ENCODE peak calls at places on chromosomes 16 and 17, in four cellular contexts. U, G, Y and O are unnamed samples.

GRCh38 chr17:1746975-1747543 is 4.4 kb downstream of the SERPINF2 start:
- DNase-seq in U (no peak), G (no peak), Y (no peak), O (peak)

GRCh38 chr16:66515543-66516171 is 34.3 kb downstream of the TK2 start:
- DNase-seq in U (peak), G (peak), Y (no peak), O (peak)

GRCh38 chr16:66292241-66292935 is 74.1 kb upstream of the CDH5 start:
- DNase-seq in U (no peak), G (no peak), Y (no peak), O (no peak)

GRCh38 chr16:57141822-57142631 is 43.8 kb downstream of the PSME3IP1 start:
- DNase-seq in U (no peak), G (no peak), Y (no peak), O (no peak)

GRCh38 chr17:43129671-43130010 is 4.5 kb upstream of the BRCA1 start:
- DNase-seq in U (no peak), G (no peak), Y (no peak), O (peak)

GRCh38 chr17:1787301-1787902 is 25.5 kb downstream of the SERPINF1 start:
- DNase-seq in U (peak), G (no peak), Y (no peak), O (peak)

GRCh38 chr16:67538666-67539101 is 10.1 kb downstream of the RIPOR1 start:
- DNase-seq in U (peak), G (no peak), Y (no peak), O (peak)

GRCh38 chr17:46818319-46818928 is at the start of gene WNT3:
- DNase-seq in U (no peak), G (peak), Y (no peak), O (no peak)

GRCh38 chr16:1773703-1774455 is 945 bp upstream of the MRPS34 start:
- DNase-seq in U (peak), G (no peak), Y (no peak), O (no peak)

GRCh38 chr16:22328081-22328725 is 31.0 kb downstream of the POLR3E start:
- DNase-seq in U (no peak), G (no peak), Y (no peak), O (no peak)

GRCh38 chr16:46620265-46621005 is 744 bp downstream of the SHCBP1 start:
- DNase-seq in U (no peak), G (peak), Y (no peak), O (peak)

GRCh38 chr17:42230225-42230624 is 35.9 kb upstream of the GHDC start:
- DNase-seq in U (no peak), G (no peak), Y (no peak), O (no peak)

GRCh38 chr17:17059301-17059890 is 17.1 kb downstream of the MPRIP start:
- DNase-seq in U (no peak), G (no peak), Y (no peak), O (no peak)

GRCh38 chr16:89442990-89443726 is 47.2 kb downstream of the ANKRD11 start:
- DNase-seq in U (peak), G (no peak), Y (no peak), O (peak)

GRCh38 chr17:2090804-2091534 is 36.1 kb downstream of the HIC1 start:
- DNase-seq in U (peak), G (peak), Y (no peak), O (peak)

GRCh38 chr17:48745381-48746275 is 17.1 kb upstream of the HOXB13 start:
- DNase-seq in U (no peak), G (no peak), Y (no peak), O (no peak)

GRCh38 chr17:56028837-56029236 is 124.4 kb upstream of the ANKFN1 start:
- DNase-seq in U (no peak), G (no peak), Y (no peak), O (no peak)

GRCh38 chr16:1839554-1839953 is 12.5 kb downstream of the FAHD1 start:
- DNase-seq in U (peak), G (no peak), Y (no peak), O (no peak)

GRCh38 chr17:44540246-44541084 is 16.8 kb upstream of the FZD2 start:
- DNase-seq in U (no peak), G (no peak), Y (no peak), O (no peak)

DNA sequence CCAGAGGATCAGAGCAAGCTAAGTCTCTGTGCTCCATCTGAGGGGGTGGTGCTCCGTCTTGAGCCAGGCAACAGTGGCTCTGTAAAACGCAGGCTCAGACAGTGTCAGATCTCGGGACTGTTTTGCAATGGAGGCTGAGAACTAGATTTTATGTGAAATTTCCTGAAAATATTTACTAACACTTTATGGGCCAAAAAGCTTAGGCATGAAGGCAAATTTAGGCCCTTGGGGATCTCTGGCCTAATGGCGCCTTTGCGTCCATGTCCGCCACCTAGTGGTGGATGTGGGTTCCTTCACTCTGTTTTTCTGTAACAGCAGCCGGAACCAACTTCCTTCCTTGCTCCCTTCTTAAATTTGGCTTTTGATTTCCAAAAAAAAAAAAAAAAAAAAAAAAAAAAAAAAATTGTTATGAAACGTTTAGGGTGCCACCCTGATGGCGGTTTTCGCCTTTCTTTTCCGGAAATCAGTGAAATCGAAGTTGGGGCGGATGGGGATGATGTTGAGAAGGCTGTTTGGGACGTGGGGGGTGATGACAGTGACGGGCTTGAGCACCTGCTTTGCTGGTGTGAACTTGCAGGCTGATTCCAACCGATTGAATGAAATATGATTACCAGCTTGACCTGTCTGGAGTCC is 14.0 kb upstream of the ELAC2 start:
- DNase-seq in U (peak), G (peak), Y (no peak), O (peak)
- TF ChIP-seq FOS in U (no peak), G (no peak), Y (no peak), O (no peak)

GRCh38 chr17:36600477-36600876 is 906 bp upstream of the MRM1 start:
- DNase-seq in U (no peak), G (no peak), Y (no peak), O (no peak)

GRCh38 chr17:36602030-36602737 is 801 bp downstream of the MRM1 start:
- DNase-seq in U (peak), G (no peak), Y (no peak), O (peak)

GRCh38 chr17:36601303-36602029 is at the start of gene MRM1:
- DNase-seq in U (peak), G (peak), Y (peak), O (peak)

GRCh38 chr17:36600936-36601302 is 464 bp upstream of the MRM1 start:
- DNase-seq in U (no peak), G (no peak), Y (no peak), O (no peak)

GRCh38 chr17:36602924-36603384 is 1.6 kb downstream of the MRM1 start:
- DNase-seq in U (peak), G (peak), Y (peak), O (peak)
- TF ChIP-seq FOS in U (no peak), G (no peak), Y (no peak), O (no peak)

GRCh38 chr16:81701296-81701970 is 77.7 kb upstream of the PLCG2 start:
- DNase-seq in U (no peak), G (no peak), Y (no peak), O (no peak)

GRCh38 chr16:81700780-81701165 is 78.3 kb upstream of the PLCG2 start:
- DNase-seq in U (no peak), G (no peak), Y (no peak), O (no peak)

GRCh38 chr16:81703177-81704155 is 75.6 kb upstream of the PLCG2 start:
- DNase-seq in U (peak), G (no peak), Y (no peak), O (peak)

GRCh38 chr16:81700071-81700779 is 78.9 kb upstream of the PLCG2 start:
- DNase-seq in U (peak), G (no peak), Y (no peak), O (no peak)

DNA sequence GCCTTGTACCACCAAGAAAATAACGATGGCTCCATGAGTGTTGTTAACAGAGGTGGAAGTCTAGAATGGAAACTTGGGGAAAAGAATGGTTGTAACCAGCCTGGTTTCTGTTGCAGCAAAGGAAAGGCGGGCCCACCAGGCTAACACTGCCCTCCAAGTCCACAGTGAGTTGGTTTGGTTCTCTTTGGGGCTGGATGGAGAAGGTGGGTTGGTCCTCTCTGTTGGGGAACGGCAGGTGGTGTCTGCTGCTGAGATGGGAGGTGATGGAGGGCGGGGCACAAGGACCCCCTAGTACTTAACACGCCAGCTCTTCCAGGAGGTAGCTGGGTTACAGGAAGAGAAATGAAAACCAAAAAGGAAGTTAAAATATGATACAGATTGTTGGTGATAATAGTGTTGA is 76.6 kb upstream of the PLCG2 start:
- DNase-seq in U (no peak), G (no peak), Y (no peak), O (no peak)
- TF ChIP-seq FOS in U (no peak), G (no peak), Y (no peak), O (no peak)

GRCh38 chr16:20004931-20005330 is 68.8 kb downstream of the GPR139 start:
- DNase-seq in U (no peak), G (no peak), Y (no peak), O (no peak)

GRCh38 chr16:19997264-19997663 is 76.4 kb downstream of the GPR139 start:
- DNase-seq in U (no peak), G (no peak), Y (no peak), O (no peak)

GRCh38 chr16:19997734-19998133 is 76.0 kb downstream of the GPR139 start:
- DNase-seq in U (no peak), G (no peak), Y (no peak), O (no peak)

GRCh38 chr16:20002936-20003335 is 70.8 kb downstream of the GPR139 start:
- DNase-seq in U (no peak), G (no peak), Y (no peak), O (no peak)

GRCh38 chr16:20001856-20002707 is 71.6 kb downstream of the GPR139 start:
- DNase-seq in U (no peak), G (no peak), Y (no peak), O (no peak)
- TF ChIP-seq FOS in U (no peak), G (no peak), Y (no peak), O (no peak)

DNA sequence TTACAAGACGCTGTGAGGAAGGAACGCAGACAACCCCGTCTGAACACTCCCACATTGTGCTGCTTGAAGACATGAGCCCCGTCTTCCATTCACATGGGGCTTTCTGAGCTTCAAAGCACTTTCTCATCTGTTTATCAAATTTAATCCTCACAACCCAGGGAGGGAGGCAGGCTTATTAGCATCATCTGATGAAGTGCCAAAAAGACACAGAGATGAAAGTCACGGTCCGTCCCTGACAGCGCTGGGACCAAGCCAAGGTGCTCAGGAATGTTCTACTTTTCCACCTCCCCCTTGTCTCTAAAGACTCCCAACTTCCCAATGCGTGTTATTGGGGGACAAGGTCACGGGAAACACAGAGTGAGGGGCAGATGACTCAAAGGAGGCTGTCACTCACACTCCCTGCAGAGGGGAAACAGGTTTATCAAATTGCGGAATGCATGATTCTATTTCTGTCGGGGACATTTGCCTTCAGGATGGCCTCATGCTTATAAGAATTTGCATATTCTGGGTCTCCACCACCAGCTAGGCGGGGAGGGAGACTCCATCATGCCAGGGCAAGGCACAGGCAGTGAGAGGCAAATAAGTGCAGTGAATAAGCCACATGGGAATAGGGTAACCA is 10.7 kb downstream of the XYLT1 start:
- DNase-seq in U (no peak), G (no peak), Y (no peak), O (no peak)
- TF ChIP-seq FOS in U (no peak), G (no peak), Y (no peak), O (no peak)

GRCh38 chr17:82915010-82915696 is 75.3 kb upstream of the ZNF750 start:
- DNase-seq in U (no peak), G (no peak), Y (peak), O (no peak)

GRCh38 chr17:82915697-82916027 is 75.8 kb upstream of the ZNF750 start:
- DNase-seq in U (no peak), G (no peak), Y (no peak), O (no peak)

GRCh38 chr17:82918508-82918907 is 78.7 kb upstream of the ZNF750 start:
- DNase-seq in U (no peak), G (no peak), Y (no peak), O (no peak)

GRCh38 chr17:82920150-82920549 is 80.3 kb upstream of the ZNF750 start:
- DNase-seq in U (no peak), G (no peak), Y (no peak), O (no peak)

DNA sequence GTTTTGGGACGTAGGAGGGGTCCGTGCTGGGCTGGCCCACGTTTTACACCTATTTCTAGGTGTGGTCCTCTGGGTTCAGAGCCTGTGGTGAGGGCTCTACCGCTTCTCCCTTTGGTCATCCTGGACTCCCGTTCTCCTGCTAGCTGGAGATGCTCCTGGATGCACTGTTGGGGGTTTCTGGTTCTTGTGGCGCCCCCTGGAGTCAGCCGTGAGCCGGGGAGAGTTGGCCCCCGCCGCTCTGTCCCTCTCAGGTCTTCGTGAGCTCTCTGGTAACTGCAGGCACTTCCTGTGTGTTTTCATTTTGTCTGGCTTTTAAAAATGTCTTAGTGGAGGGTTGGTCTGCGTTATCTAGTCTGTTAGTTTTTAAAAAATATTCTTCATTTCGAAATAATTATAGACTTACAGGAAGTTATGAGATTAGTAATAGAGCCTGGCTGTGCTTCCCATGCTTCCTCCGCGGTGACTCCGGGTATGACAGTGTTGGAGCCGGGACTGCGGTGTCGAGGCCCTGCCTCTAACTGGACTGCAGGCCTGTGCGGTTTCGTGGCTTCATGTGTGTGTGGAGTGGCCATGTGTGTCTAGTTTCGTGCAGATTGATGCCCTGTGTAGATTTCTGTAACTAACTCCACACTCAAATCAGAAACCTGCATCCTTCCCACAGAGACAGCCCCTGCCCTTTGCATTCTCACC is 78.0 kb upstream of the ZNF750 start:
- DNase-seq in U (peak), G (peak), Y (no peak), O (peak)
- TF ChIP-seq FOS in U (no peak), G (no peak), Y (no peak), O (no peak)

DNA sequence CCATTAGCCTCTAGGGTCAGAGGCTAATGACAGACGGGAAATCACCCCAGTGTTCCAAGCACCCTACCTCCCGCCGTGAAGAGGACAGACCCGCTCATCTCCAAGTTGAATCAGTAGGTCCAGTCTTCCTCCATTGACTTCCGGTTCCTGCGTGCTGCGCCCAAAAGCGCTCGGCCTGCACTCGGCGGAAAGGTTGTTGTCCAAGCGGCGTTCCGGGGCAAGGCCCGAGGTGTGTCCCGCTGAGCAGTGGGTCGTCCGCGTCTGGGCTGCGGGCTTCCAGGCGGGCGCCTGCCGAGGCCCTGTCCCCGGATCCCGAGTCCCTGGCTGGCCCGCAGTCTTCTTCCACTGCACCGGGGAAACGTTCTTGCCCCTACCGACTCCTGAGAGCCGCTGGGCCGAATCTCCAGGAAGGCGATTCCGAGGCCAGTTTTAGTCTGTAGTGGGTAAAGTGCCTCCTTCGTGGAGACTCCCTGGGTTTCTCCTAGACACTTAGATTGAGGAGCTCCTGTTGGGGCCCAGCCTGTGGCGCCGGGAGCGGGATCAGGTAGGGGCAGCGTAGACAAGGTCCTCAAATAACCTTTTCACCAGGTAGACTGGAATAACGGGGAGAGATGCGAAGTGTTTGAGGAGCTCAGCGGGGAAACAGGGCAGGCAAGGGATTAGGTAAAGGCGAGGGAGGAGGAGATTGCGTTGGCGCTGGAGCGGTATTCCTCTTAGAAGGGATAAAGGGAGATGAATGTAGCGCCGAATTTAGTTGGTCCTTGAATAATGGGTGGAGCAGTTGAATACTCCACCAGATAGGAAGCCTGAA is at the start of gene TEFM:
- DNase-seq in U (peak), G (peak), Y (peak), O (peak)
- TF ChIP-seq FOS in U (no peak), G (no peak), Y (no peak), O (no peak)

DNA sequence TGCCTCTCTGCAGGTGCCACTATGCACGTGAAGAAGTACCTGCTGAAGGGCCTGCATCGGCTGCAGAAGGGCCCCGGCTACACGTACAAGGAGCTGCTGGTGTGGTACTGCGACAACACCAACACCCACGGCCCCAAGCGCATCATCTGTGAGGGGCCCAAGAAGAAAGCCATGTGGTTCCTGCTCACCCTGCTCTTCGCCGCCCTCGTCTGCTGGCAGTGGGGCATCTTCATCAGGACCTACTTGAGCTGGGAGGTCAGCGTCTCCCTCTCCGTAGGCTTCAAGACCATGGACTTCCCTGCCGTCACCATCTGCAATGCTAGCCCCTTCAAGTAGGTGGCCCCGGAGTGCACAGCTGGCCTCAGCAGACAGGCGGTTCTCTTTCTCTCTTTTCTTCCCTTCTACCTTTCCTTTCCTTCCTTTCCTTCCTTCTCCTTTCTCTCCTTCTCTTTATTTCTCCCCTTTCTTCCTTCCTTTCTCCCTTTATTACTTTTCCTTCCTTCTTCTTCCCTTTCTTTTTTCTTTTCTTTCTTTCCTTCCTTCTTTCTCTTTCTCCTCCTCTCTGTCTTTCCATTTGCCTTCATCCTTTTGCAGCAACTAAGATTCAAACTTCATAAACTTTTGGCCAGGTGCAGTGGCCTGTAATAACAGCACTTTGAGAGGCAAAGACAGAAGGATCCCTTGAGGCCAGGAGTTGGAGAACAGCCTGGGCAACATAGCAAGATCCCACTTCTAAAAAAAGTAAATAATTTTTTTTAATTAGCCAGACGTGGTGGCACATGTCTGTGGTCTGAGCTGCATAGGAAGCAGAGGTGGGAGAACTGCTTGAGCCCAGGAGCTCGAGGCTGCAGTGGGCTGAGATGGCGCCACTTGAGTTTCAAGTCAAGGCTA is 46.7 kb downstream of the SCNN1B start:
- DNase-seq in U (no peak), G (no peak), Y (no peak), O (no peak)
- TF ChIP-seq FOS in U (no peak), G (no peak), Y (no peak), O (no peak)

GRCh38 chr16:27579086-27579980 is 29.4 kb downstream of the KATNIP start:
- DNase-seq in U (peak), G (no peak), Y (no peak), O (no peak)
- TF ChIP-seq FOS in U (no peak), G (no peak), Y (no peak), O (no peak)

GRCh38 chr17:9240659-9241370 is 219.5 kb downstream of the NTN1 start:
- DNase-seq in U (peak), G (peak), Y (no peak), O (peak)
- TF ChIP-seq FOS in U (no peak), G (no peak), Y (no peak), O (no peak)